ENCODE peak calls at places on chromosome 5, in seven cellular contexts. S, J, Z, G, Y, T and X are unnamed samples. For H3K4me1, the result is how much of the 10 kb centered on the place peaks cover.

GRCh38 chr5:76473676-76474075 is 70.6 kb downstream of the IQGAP2 start:
- DNase-seq in G (no peak), Y (no peak), T (peak), S (no peak), Z (no peak), J (no peak), X (no peak)

GRCh38 chr5:155689403-155689802 is 637.6 kb upstream of the SGCD start:
- DNase-seq in S (no peak), G (no peak), Y (no peak), Z (no peak), J (no peak), T (no peak), X (no peak)

GRCh38 chr5:179963375-179963774 is 55.7 kb upstream of the TBC1D9B start:
- DNase-seq in J (no peak), Z (no peak), T (no peak), Y (no peak), S (no peak), G (no peak), X (no peak)

GRCh38 chr5:17180330-17180843 is 37.0 kb upstream of the BASP1 start:
- DNase-seq in Z (no peak), Y (no peak), S (no peak), G (no peak), J (no peak), T (no peak), X (no peak)

GRCh38 chr5:172630961-172631360 is 10.1 kb upstream of the NEURL1B start:
- DNase-seq in Y (no peak), Z (no peak), T (no peak), S (no peak), G (no peak), J (no peak), X (peak)

GRCh38 chr5:89034588-89034987 is 151.6 kb upstream of the MEF2C start:
- DNase-seq in Y (no peak), Z (no peak), T (peak), J (no peak), S (no peak), G (no peak), X (no peak)

GRCh38 chr5:115097236-115097635 is 72.5 kb downstream of the TRIM36 start:
- DNase-seq in Y (no peak), J (no peak), S (no peak), G (no peak), Z (no peak), T (no peak), X (no peak)

GRCh38 chr5:169914766-169915165 is 65.5 kb downstream of the INSYN2B start:
- DNase-seq in S (no peak), G (no peak), Y (no peak), J (no peak), Z (no peak), T (no peak), X (no peak)

GRCh38 chr5:81768960-81769452 is 18.1 kb upstream of the SSBP2 start:
- DNase-seq in J (no peak), S (peak), G (no peak), Z (no peak), T (no peak), Y (no peak), X (no peak)

GRCh38 chr5:37721447-37721871 is 118.4 kb downstream of the GDNF start:
- DNase-seq in Y (no peak), S (no peak), G (no peak), Z (no peak), J (no peak), T (no peak), X (no peak)

GRCh38 chr5:135890867-135891266 is 4.8 kb downstream of the IL9 start:
- DNase-seq in T (no peak), S (no peak), G (no peak), J (no peak), Z (no peak), Y (no peak), X (no peak)

GRCh38 chr5:165457854-165458481 is 1952.5 kb downstream of the MAT2B start:
- DNase-seq in G (no peak), J (no peak), Y (no peak), S (peak), T (peak), Z (no peak), X (no peak)

GRCh38 chr5:175816348-175816747 is 55.0 kb upstream of the CPLX2 start:
- DNase-seq in J (no peak), Y (no peak), Z (no peak), S (no peak), T (peak), G (no peak), X (no peak)

GRCh38 chr5:128763324-128763723 is 202.0 kb upstream of the SLC27A6 start:
- DNase-seq in S (no peak), G (no peak), J (no peak), Y (no peak), Z (no peak), T (no peak), X (no peak)

GRCh38 chr5:95938766-95939165 is 22.9 kb downstream of the ELL2 start:
- DNase-seq in Z (no peak), S (no peak), T (no peak), J (no peak), Y (no peak), G (no peak), X (no peak)

GRCh38 chr5:107402881-107403280 is 267.9 kb downstream of the EFNA5 start:
- DNase-seq in J (no peak), Z (no peak), G (no peak), Y (no peak), S (no peak), T (no peak), X (no peak)

GRCh38 chr5:61048534-61048933 is 103.5 kb downstream of the NDUFAF2 start:
- DNase-seq in J (no peak), Z (no peak), T (no peak), Y (no peak), S (peak), G (no peak), X (no peak)

GRCh38 chr5:133531634-133532033 is 80.7 kb downstream of the FSTL4 start:
- DNase-seq in G (no peak), J (no peak), Y (no peak), Z (no peak), S (no peak), T (no peak), X (no peak)

GRCh38 chr5:77638763-77639451 is 394 bp upstream of the OTP start:
- DNase-seq in T (no peak), S (peak), Z (no peak), Y (no peak), G (peak), J (no peak), X (no peak)

GRCh38 chr5:34053133-34053532 is 10.1 kb upstream of the C1QTNF3 start:
- DNase-seq in J (no peak), T (no peak), G (no peak), S (no peak), Y (no peak), Z (no peak), X (no peak)

GRCh38 chr5:135308245-135308644 is 90.8 kb downstream of the MACROH2A1 start:
- DNase-seq in S (no peak), Z (no peak), T (no peak), G (no peak), J (no peak), Y (no peak), X (no peak)

GRCh38 chr5:66661149-66661548 is 65.0 kb downstream of the MAST4 start:
- DNase-seq in T (no peak), J (peak), Y (peak), Z (no peak), G (no peak), S (no peak), X (no peak)

GRCh38 chr5:151158287-151158661 is 695 bp upstream of the ANXA6 start:
- DNase-seq in S (no peak), Z (no peak), Y (no peak), G (peak), J (no peak), T (peak), X (no peak)

GRCh38 chr5:18334949-18335348 is 700.7 kb downstream of the TAF11L14 start:
- DNase-seq in Y (no peak), Z (no peak), G (no peak), J (no peak), T (no peak), S (no peak), X (no peak)
- H3K4me3 ChIP-seq in Y (no peak), Z (no peak), G (no peak), J (no peak), T (no peak), S (no peak), X (no peak)

DNA sequence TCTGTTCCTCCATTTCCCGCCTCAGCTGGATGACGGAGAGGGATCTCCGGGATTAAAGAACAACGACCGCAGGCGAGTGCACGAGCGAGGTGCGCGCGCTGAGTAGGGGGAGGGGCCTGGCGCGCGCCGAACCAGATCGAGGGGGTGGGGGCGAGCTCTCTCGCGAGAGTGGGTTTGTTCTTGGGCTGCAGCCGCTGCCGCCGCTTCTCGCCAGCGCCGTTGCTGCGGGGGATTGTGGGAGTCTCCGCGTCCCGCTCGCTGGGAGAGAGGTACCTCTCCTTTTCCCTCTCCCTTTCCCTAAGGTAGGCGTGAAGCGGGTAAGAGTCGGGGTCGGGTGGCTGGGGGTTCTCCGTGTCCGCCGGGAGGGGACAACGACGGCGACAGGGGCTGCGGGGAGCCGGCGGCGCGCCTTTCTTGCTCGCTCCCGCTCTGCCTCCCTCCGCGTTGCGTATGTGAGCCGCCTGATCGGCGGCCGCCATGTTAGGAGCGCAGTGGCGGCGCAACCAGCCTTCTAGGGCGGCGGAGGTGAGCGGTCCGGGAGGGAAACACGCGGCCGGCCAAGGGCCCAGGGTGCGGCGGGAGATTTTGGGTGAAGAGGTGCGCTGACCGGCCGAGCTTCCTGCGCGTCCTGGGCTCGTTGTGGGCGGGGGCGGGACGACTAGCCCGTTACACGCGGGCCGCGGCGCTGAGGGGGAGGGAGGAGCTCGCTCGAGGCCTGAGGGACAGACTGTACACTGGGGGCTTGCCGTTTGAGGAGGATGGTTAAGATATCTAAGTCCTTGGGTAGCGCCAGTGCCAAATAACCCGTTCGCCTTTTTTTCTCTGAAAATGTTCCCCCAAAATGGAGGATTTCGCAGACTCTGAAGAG is at the start of gene MATR3:
- DNase-seq in Y (peak), S (peak), Z (peak), J (peak), G (peak), T (peak), X (peak)
- TF ChIP-seq EP300 in Y (no peak), S (no peak), Z (no peak), J (peak), G (no peak), T (no peak), X (no peak)

GRCh38 chr5:143376195-143376772 is 27.2 kb downstream of the NR3C1 start:
- DNase-seq in Y (no peak), Z (no peak), J (no peak), T (no peak), G (no peak), S (no peak), X (no peak)
- H3K4me1 ChIP-seq in Y (under half), Z (half or more), J (under half), T (under half), G (under half), S (half or more), X (under half)

DNA sequence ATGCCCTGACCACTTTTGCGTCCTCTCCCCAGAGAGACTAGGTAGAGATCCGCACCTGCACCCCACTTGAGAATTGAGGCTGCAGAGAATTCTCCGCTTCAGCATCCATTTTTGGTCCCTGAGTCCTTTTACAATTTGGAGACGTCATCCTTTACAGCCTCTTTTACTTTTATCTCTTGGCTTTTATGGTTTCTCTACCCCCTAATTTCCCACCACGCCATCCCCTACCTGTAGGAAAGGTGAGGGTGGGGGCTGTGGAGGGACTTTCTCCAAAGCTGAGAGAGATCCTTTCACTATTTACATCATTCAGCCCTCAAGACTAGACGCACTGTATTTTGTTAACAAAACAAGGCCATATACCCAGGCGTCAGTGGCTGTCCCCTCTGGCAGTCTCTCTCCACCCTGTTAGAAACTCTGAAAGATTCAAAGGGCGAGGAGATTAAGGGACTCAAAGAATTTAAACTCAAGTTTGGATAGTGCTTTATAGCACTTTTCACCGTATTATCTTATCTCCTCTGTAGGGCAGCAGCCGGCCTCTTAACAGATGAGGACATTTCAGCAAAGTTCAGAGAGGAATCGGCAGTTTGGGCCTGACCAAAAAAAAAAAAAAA is 1.7 kb downstream of the MSX2 start:
- DNase-seq in Y (no peak), T (no peak), S (no peak), Z (no peak), G (no peak), J (peak), X (no peak)
- H3K4me3 ChIP-seq in Y (no peak), T (no peak), S (no peak), Z (peak), G (no peak), J (peak), X (peak)

GRCh38 chr5:52562473-52562872 is 225.2 kb upstream of the ITGA1 start:
- DNase-seq in Y (no peak), G (no peak), J (no peak), T (no peak), Z (no peak), S (no peak), X (no peak)
- TF ChIP-seq EP300 in Y (no peak), G (no peak), J (no peak), T (no peak), Z (no peak), S (no peak), X (no peak)

DNA sequence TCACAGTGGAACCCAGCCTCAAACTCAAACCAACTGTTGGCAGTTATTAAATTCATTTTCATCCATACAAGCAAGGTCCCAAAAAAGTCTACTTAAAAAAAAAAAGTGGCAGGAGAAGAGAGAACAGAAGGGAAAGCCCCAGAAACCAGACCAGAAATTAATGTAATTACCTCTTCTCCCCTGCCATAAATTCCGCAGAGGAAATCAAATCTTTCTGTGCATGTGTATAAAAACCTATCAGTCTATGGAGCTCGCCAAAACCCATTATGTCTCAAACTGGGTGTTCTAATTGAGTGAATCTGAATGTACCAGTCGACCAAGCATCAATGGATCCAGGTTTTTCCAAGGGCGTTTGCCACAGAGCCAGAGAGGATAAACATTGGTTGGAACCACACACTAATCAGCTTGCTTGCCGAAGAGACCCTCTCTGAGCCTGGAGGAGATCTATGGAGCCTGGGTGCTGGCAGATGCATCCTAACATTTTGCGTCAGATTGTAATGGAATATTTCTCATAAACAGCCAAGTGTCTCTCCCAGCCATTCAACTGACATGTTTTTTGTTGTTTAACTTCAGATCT is 7.9 kb upstream of the HAND1 start:
- DNase-seq in G (no peak), T (no peak), J (no peak), Z (no peak), Y (no peak), S (no peak), X (peak)
- H3K4me1 ChIP-seq in G (under half), T (under half), J (half or more), Z (under half), Y (under half), S (under half), X (under half)

DNA sequence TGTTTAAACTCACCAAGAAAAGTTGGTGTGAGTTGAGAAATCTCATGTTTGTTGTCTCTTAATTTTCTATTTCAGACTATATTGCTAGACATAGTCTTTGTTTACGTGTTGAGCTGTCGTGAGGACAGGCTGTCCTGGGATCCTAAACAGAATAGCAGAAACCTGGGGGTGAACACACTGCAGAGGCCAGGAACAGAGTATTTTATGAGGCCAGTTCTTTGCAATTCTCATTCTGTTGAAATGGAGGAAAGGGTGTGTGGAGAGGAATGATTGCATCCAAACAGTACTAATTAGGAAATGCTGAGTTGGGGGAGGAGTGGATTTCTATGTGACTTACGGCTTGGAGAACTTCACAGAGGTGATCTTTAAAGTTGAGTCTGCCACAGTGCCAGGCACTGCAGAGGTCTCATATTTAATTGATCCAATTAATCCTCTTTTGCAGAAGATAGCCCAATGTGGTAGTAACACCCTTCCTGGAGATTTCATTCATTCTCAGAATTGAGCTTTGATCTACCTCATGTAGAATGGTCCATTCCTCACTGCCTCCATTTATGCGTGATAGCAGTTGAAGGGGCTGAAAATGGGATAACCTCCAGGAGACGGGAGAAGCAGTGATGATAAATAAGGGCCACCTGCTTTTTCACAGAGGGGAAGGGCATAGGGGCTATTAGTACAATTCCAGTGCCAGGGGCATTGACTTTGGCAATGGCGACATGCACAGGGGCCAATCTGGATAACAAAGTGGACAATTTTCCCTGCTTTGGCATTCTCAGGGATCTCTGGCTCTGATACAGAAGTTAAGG is 84.7 kb upstream of the TNFAIP8 start:
- DNase-seq in J (no peak), Z (peak), Y (no peak), G (no peak), S (no peak), T (no peak), X (no peak)
- H3K4me3 ChIP-seq in J (no peak), Z (peak), Y (no peak), G (no peak), S (no peak), T (no peak), X (no peak)

DNA sequence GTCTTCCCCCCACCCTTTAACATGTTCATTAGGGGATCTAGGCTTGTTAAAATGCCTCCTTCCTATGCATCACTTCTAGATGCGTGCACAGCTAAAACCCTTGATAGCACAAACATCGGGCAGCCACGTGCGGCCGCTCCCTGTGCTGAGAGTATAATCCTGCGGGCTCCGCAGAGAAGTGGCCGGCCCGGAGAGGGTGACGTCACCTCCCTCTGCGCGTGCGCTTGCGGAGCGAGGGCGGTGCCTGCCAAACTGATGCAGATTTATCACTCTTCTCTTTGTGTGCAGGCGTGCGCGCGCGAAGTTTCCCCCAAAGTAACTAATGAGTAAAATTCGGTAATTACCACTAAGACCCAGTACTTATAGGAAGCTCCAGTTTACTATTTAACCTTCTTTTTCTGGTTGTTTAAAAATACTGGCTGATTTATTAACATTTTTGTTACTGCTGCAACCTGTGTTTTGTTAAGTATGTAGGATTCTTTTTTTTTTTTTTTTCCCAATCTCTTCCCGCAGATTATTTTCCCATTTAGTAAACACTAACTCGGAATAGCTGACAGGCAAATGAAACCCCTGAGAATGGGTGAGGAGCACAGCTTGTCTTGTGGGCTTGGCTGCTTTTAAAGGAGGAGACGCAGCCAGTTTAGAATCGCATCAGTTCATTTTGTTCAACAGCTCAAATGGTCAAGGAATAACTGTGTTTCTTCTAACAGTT is 121.6 kb downstream of the TRIO start:
- DNase-seq in T (peak), G (peak), J (peak), Z (peak), S (peak), Y (peak), X (peak)
- TF ChIP-seq EP300 in T (no peak), G (no peak), J (peak), Z (no peak), S (no peak), Y (no peak), X (no peak)

GRCh38 chr5:140840978-140841962 is at the start of gene PCDHA8:
- DNase-seq in J (no peak), Z (no peak), Y (no peak), G (peak), T (peak), S (peak), X (no peak)

GRCh38 chr5:140842798-140843733 is 2.1 kb downstream of the PCDHA8 start:
- DNase-seq in S (no peak), Z (no peak), Y (no peak), T (no peak), G (no peak), J (no peak), X (no peak)
- H3K4me1 ChIP-seq in S (under half), Z (under half), Y (under half), T (under half), G (under half), J (under half), X (under half)